ENCODE peak calls at places on chromosomes 11 and 22, in five cellular contexts. E is stimulated activated CD4-positive, alpha-beta T cell treated with anti-CD3 and anti-CD28 coated beads, Interleukin-4, amount 100 ng/mL, for 48 hours; C is activated CD8-positive, alpha-beta memory T cell treated with anti-CD3 and anti-CD28 coated beads for 1 hour; O is NCI-H1105; J is HepG2. S is an unnamed sample.
A peak's percentile ranks its signal among the peaks of the same experiment; 100 is the strongest.

GRCh38 chr11:129885381-129885780 is 10.0 kb downstream of the NFRKB start:
- DNase-seq in C (no peak), E (no peak), O (no peak), J (no peak), S (no peak)

GRCh38 chr11:59247535-59248227 is 35.0 kb upstream of the MPEG1 start:
- DNase-seq in E (no peak), C (no peak), J (no peak), O (no peak), S (no peak)

GRCh38 chr11:79237676-79238075 is 203.2 kb downstream of the TENM4 start:
- DNase-seq in O (no peak), J (no peak), C (no peak), E (no peak), S (no peak)

GRCh38 chr11:99098751-99099150 is 78.0 kb downstream of the CNTN5 start:
- DNase-seq in C (no peak), J (no peak), E (no peak), O (no peak), S (no peak)

GRCh38 chr11:130474637-130475400 is 26.4 kb downstream of the ADAMTS15 start:
- DNase-seq in E (no peak), J (no peak), O (no peak), C (no peak), S (no peak)

GRCh38 chr22:33361581-33361980 is 303.4 kb upstream of the SYN3 start:
- DNase-seq in E (no peak), O (no peak), C (no peak), J (no peak), S (no peak)

GRCh38 chr22:29517215-29517908 is 36.2 kb downstream of the THOC5 start:
- DNase-seq in C (no peak), E (no peak), J (no peak), O (no peak), S (no peak)

GRCh38 chr11:416757-417621 is 2.2 kb upstream of the SIGIRR start:
- DNase-seq in O (peak; percentile 81), J (no peak), E (peak; percentile 36), C (peak; percentile 44), S (no peak)

GRCh38 chr11:104946907-104947306 is 21.5 kb downstream of the CASP4 start:
- DNase-seq in C (no peak), J (peak; percentile 78), O (no peak), E (no peak), S (no peak)

GRCh38 chr11:75184757-75185156 is 33.9 kb downstream of the SLCO2B1 start:
- DNase-seq in C (no peak), O (no peak), J (no peak), E (no peak), S (no peak)

GRCh38 chr11:130707217-130707616 is 209.1 kb downstream of the SNX19 start:
- DNase-seq in E (no peak), C (no peak), O (no peak), J (no peak), S (no peak)

GRCh38 chr11:65781152-65781961 is 581 bp upstream of the AP5B1 start:
- DNase-seq in C (no peak), E (no peak), O (no peak), J (peak; percentile 35), S (no peak)

GRCh38 chr11:113475160-113475761 is at the start of gene DRD2:
- DNase-seq in C (no peak), O (no peak), E (no peak), J (no peak), S (no peak)

GRCh38 chr11:120756931-120757330 is 245.4 kb downstream of the GRIK4 start:
- DNase-seq in O (no peak), C (no peak), E (no peak), J (peak; percentile 14), S (no peak)

GRCh38 chr22:43616645-43617044 is 195.5 kb downstream of the EFCAB6 start:
- DNase-seq in J (peak; percentile 35), E (no peak), C (no peak), O (no peak), S (no peak)

GRCh38 chr11:78290293-78291176 is 101.8 kb downstream of the USP35 start:
- DNase-seq in C (no peak), J (peak; percentile 97), O (no peak), E (no peak), S (no peak)

GRCh38 chr11:36091256-36091811 is 147.5 kb downstream of the LDLRAD3 start:
- DNase-seq in J (no peak), O (no peak), E (no peak), C (no peak), S (no peak)

GRCh38 chr11:9065614-9066431 is 25.6 kb downstream of the SCUBE2 start:
- DNase-seq in C (no peak), E (no peak), J (no peak), O (no peak), S (no peak)

GRCh38 chr11:134374891-134375550 is 37.0 kb downstream of the B3GAT1 start:
- DNase-seq in J (no peak), O (no peak), C (no peak), E (no peak), S (no peak)

GRCh38 chr22:20107471-20107901 is 8.4 kb upstream of the RANBP1 start:
- DNase-seq in C (no peak), O (no peak), E (no peak), J (no peak), S (no peak)

GRCh38 chr22:38419121-38419863 is 35.7 kb downstream of the KCNJ4 start:
- DNase-seq in J (no peak), E (no peak), O (no peak), C (no peak), S (no peak)

GRCh38 chr22:31250740-31251330 is 38.7 kb downstream of the LIMK2 start:
- DNase-seq in O (no peak), E (no peak), C (no peak), J (peak; percentile 87), S (no peak)

GRCh38 chr11:93922830-93923229 is 72.4 kb upstream of the VSTM5 start:
- DNase-seq in E (no peak), J (peak; percentile 76), C (no peak), O (no peak), S (no peak)

S was measured in substantia nigra.